ENCODE peak calls at places on chromosomes 5 and 9, in seven cellular contexts. L is HFFc6, C is AG04450, X is vagina, N is tibial artery, K is activated B cell treated with CpG ODN at 0.5 μM for 24 hours, R is heart right ventricle. J is an unnamed sample.

GRCh38 chr5:91384671-91385430 is 1.7 kb upstream of the ARRDC3 start:
- DNase-seq in L (peak), N (peak), X (no peak), K (no peak), C (peak), R (no peak), J (no peak)

GRCh38 chr5:116631147-116631546 is 56.5 kb upstream of the SEMA6A start:
- DNase-seq in X (no peak), L (no peak), K (no peak), R (no peak), C (no peak), N (no peak), J (no peak)

GRCh38 chr5:45507174-45507573 is 189.0 kb downstream of the HCN1 start:
- DNase-seq in X (no peak), N (no peak), R (no peak), L (no peak), C (no peak), K (no peak), J (no peak)

GRCh38 chr9:136901516-136902258 is 15.4 kb downstream of the TRAF2 start:
- DNase-seq in L (peak), N (peak), C (no peak), K (peak), R (no peak), X (no peak), J (no peak)

GRCh38 chr5:76029739-76030138 is 53.4 kb upstream of the SV2C start:
- DNase-seq in R (no peak), C (no peak), N (no peak), K (no peak), X (no peak), L (no peak), J (no peak)

GRCh38 chr5:133421394-133421793 is 190.9 kb downstream of the FSTL4 start:
- DNase-seq in C (no peak), R (no peak), L (peak), X (no peak), N (no peak), K (no peak), J (no peak)

GRCh38 chr9:130817862-130818261 is 17.2 kb upstream of the ABL1 start:
- DNase-seq in C (no peak), K (no peak), L (no peak), N (no peak), X (no peak), R (no peak), J (no peak)

GRCh38 chr5:10310073-10310779 is 2.5 kb upstream of the CMBL start:
- DNase-seq in C (no peak), L (peak), R (no peak), K (no peak), X (no peak), N (no peak), J (no peak)

GRCh38 chr9:16530669-16531461 is 339.6 kb downstream of the BNC2 start:
- DNase-seq in K (no peak), L (no peak), N (no peak), X (no peak), R (no peak), C (no peak), J (no peak)

GRCh38 chr5:111932207-111932606 is 175.2 kb upstream of the NREP start:
- DNase-seq in K (no peak), L (no peak), C (no peak), R (no peak), X (no peak), N (no peak), J (no peak)

GRCh38 chr9:34253460-34253837 is 74.6 kb downstream of the UBAP1 start:
- DNase-seq in L (peak), K (no peak), X (no peak), N (no peak), C (no peak), R (peak), J (no peak)

GRCh38 chr9:134130503-134131375 is 5.1 kb upstream of the WDR5 start:
- DNase-seq in X (peak), C (no peak), R (peak), K (no peak), L (no peak), N (no peak), J (no peak)

GRCh38 chr5:132067451-132067850 is 6.1 kb upstream of the CSF2 start:
- DNase-seq in C (no peak), L (no peak), N (no peak), R (no peak), K (no peak), X (no peak), J (no peak)
- TF ChIP-seq CTCF in C (no peak), L (no peak), N (no peak), R (no peak), K (no peak), X (no peak), J (no peak)

GRCh38 chr5:141478321-141478945 is 2.7 kb downstream of the PCDHGC3 start:
- DNase-seq in R (no peak), K (no peak), X (no peak), C (no peak), L (peak), N (no peak), J (no peak)
- TF ChIP-seq CTCF in R (no peak), K (no peak), X (peak), C (peak), L (peak), N (no peak), J (no peak)

GRCh38 chr5:143405747-143406098 is 2.2 kb upstream of the NR3C1 start:
- DNase-seq in L (no peak), K (no peak), R (no peak), N (no peak), C (no peak), X (no peak), J (no peak)

GRCh38 chr5:143403607-143404415 is at the start of gene NR3C1:
- DNase-seq in X (peak), K (peak), C (peak), N (peak), R (peak), L (peak), J (peak)

GRCh38 chr5:143406408-143406807 is 2.9 kb upstream of the NR3C1 start:
- DNase-seq in R (no peak), K (no peak), N (no peak), C (no peak), X (no peak), L (no peak), J (no peak)

GRCh38 chr5:143404416-143405062 is 1.1 kb upstream of the NR3C1 start:
- DNase-seq in C (peak), L (peak), R (peak), X (peak), N (peak), K (peak), J (peak)

GRCh38 chr5:143405063-143405746 is 1.7 kb upstream of the NR3C1 start:
- DNase-seq in N (peak), R (peak), X (peak), K (peak), C (peak), L (peak), J (peak)
- TF ChIP-seq CTCF in N (peak), R (no peak), X (no peak), K (no peak), C (peak), L (no peak), J (no peak)

DNA sequence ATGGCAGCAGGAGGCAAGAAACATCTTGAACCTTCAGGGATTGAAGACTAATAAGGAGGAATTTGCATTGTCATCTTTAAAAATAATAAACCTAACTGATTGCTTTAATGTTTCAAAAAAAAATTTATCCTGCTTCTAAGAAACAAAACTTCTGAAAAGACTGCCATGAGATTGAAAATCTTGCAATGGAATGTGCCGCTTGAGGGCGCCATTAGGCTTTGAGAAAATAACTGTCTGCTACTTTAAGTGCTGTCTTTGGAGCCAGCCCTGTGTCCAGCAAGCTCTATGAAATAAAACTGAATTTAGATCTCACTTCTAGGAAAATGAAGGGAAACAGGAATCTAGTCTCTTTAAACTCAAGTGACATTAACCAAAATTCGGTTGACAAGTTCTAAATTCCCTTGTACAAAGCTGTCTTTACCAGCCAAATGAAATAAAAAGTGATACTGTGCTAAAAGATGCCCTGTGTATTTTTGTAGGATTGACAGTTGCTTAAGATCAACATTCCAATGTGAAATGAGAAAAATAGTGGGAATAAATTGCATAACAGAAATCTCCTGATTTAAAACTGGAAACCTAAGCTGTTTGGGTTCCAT is 79.4 kb downstream of the ESM1 start:
- DNase-seq in R (peak), N (peak), C (peak), X (no peak), L (peak), K (no peak), J (peak)
- TF ChIP-seq CTCF in R (peak), N (peak), C (peak), X (no peak), L (peak), K (no peak), J (peak)

GRCh38 chr5:73030995-73031394 is 75.2 kb downstream of the FCHO2 start:
- DNase-seq in X (no peak), R (no peak), L (peak), N (no peak), C (peak), K (no peak), J (no peak)

GRCh38 chr5:73028991-73029540 is 73.2 kb downstream of the FCHO2 start:
- DNase-seq in L (peak), C (no peak), R (no peak), N (no peak), X (no peak), K (no peak), J (no peak)

GRCh38 chr5:73027816-73028215 is 72.0 kb downstream of the FCHO2 start:
- DNase-seq in K (no peak), R (no peak), X (no peak), C (no peak), L (no peak), N (no peak), J (no peak)

GRCh38 chr5:73030531-73030930 is 74.7 kb downstream of the FCHO2 start:
- DNase-seq in R (no peak), L (no peak), X (no peak), C (no peak), N (no peak), K (no peak), J (no peak)

DNA sequence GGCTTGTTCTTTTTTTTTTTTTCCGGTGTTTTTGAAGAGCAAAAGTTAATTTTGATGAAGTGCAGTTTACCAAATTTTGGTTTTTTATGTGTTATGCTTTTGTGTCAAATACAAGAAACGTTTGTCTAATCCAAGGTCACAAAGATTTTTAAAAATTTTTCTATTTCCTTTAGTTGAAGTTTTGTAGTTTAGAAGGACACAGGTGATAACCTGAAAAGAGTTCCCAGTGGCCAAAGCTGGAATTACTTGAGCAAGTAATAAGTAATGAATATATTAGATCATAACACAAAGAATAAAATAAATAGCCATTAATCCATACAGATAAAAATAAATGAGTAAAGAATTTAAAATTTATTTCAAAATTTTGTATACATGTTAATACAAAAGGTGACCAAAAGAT is 71.5 kb downstream of the FCHO2 start:
- DNase-seq in L (no peak), X (no peak), R (no peak), K (no peak), C (no peak), N (no peak), J (no peak)
- TF ChIP-seq CTCF in L (peak), X (no peak), R (no peak), K (no peak), C (peak), N (no peak), J (no peak)